ENCODE peak calls at places on chromosomes 13 and 19, in ten cellular contexts. Q, Y, R, T, M, O, H, K, Z and U are unnamed samples.

GRCh38 chr13:45718992-45719391 is 16.9 kb downstream of the CBY2 start:
- DNase-seq in H (no peak), Y (no peak), M (no peak), Q (no peak), R (no peak), T (peak; percentile 17), O (no peak), K (no peak), Z (no peak), U (no peak)

GRCh38 chr19:38250821-38251563 is 5.2 kb downstream of the PPP1R14A start:
- DNase-seq in H (no peak), R (peak; percentile 45), T (no peak), M (peak; percentile 81), K (no peak), Q (no peak), Y (peak; percentile 60), Z (peak; percentile 82), O (peak; percentile 89), U (no peak)

GRCh38 chr13:108375772-108376171 is 106.3 kb downstream of the TNFSF13B start:
- DNase-seq in M (no peak), K (no peak), H (no peak), T (no peak), O (no peak), Y (no peak), Z (no peak), Q (no peak), R (no peak), U (no peak)

GRCh38 chr19:35642798-35643254 is 1.3 kb downstream of the ETV2 start:
- DNase-seq in M (no peak), R (no peak), Q (no peak), T (no peak), O (no peak), Z (no peak), Y (no peak), H (no peak), K (no peak), U (no peak)

GRCh38 chr13:33207616-33207964 is 78.0 kb downstream of the STARD13 start:
- DNase-seq in Z (peak; percentile 74), Y (no peak), H (no peak), R (no peak), M (no peak), Q (no peak), T (peak; percentile 85), O (no peak), K (no peak), U (no peak)

GRCh38 chr13:21435710-21436151 is 23.4 kb downstream of the ZDHHC20 start:
- DNase-seq in O (peak; percentile 63), Q (peak; percentile 69), T (no peak), M (peak; percentile 63), H (no peak), Y (peak; percentile 68), Z (peak; percentile 71), R (peak; percentile 88), K (no peak), U (no peak)

GRCh38 chr13:51342706-51343105 is 3.2 kb downstream of the SERPINE3 start:
- DNase-seq in T (no peak), R (no peak), Q (no peak), M (no peak), Z (no peak), K (no peak), Y (no peak), O (no peak), H (no peak), U (no peak)

GRCh38 chr13:51976423-51976822 is 34.8 kb downstream of the ATP7B start:
- DNase-seq in Y (no peak), M (no peak), T (no peak), Q (no peak), O (no peak), K (no peak), H (no peak), Z (no peak), R (no peak), U (no peak)

GRCh38 chr19:30023330-30023729 is 81.3 kb downstream of the URI1 start:
- DNase-seq in O (no peak), R (no peak), Q (no peak), Y (no peak), T (no peak), H (no peak), K (no peak), M (no peak), Z (no peak), U (no peak)

GRCh38 chr13:31054632-31055031 is 107.1 kb downstream of the HSPH1 start:
- DNase-seq in Y (no peak), T (no peak), Q (no peak), R (no peak), M (no peak), Z (no peak), O (no peak), K (no peak), H (no peak), U (peak; percentile 38)

DNA sequence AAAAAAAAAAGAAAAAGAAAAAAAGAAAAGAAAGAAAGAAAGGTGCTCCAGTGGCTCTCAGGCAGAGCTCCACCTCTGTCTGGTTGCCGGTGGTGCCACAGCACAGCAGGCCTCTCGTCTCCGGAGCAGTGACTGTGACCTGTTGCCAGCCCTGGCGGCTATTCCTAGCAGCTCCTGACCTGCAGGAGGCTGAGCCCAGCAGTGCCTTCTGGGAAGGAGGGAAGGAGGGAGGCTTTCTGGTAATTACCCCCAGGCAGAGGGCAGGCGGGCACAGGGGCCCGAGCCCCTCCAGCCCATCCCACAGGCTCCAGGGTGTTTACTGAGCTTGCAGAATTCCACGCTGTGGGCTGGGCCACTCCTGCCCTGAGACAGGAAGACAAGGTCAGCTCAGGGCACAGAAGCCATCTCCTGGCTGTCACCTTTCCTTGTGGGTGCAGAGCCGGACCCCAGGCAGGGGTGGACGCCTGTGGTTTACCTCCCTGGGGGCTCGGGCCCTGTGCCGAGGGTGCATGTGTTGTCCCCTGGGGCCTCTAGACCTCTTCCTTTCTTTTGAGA is 77.9 kb downstream of the GNG7 start:
- DNase-seq in Z (peak; percentile 48), K (no peak), Q (no peak), R (peak; percentile 83), Y (peak; percentile 75), T (no peak), O (peak; percentile 60), H (peak; percentile 53), M (no peak), U (no peak)
- TF ChIP-seq POLR2AphosphoS5 in Z (no peak), K (no peak), Q (no peak), R (no peak), Y (no peak), T (peak; percentile 16), O (no peak), H (no peak), M (no peak), U (no peak)

GRCh38 chr13:92135509-92135908 is 737.1 kb downstream of the GPC5 start:
- DNase-seq in T (no peak), K (no peak), R (no peak), O (no peak), Y (no peak), H (no peak), Q (no peak), M (no peak), Z (no peak), U (no peak)
- TF ChIP-seq EP300 in T (no peak), K (no peak), R (no peak), O (no peak), Y (no peak), H (no peak), Q (no peak), M (no peak), Z (no peak), U (no peak)

GRCh38 chr19:54186351-54186750 is 3.0 kb downstream of the MBOAT7 start:
- DNase-seq in O (no peak), H (no peak), Y (no peak), Q (no peak), M (no peak), T (no peak), K (no peak), Z (no peak), R (no peak), U (no peak)

GRCh38 chr19:54180691-54181091 is 7.7 kb upstream of the TMC4 start:
- DNase-seq in K (no peak), Y (no peak), Z (no peak), H (no peak), O (no peak), M (no peak), T (no peak), R (no peak), Q (no peak), U (no peak)

GRCh38 chr19:54186934-54187381 is 2.4 kb downstream of the MBOAT7 start:
- DNase-seq in O (no peak), M (peak; percentile 90), Q (no peak), T (no peak), R (no peak), Z (no peak), Y (peak; percentile 59), H (no peak), K (no peak), U (no peak)

GRCh38 chr19:54179921-54180452 is 7.0 kb upstream of the TMC4 start:
- DNase-seq in R (no peak), K (peak; percentile 92), O (no peak), Z (peak; percentile 62), M (peak; percentile 79), Q (no peak), Y (peak; percentile 72), H (peak; percentile 66), T (no peak), U (no peak)

DNA sequence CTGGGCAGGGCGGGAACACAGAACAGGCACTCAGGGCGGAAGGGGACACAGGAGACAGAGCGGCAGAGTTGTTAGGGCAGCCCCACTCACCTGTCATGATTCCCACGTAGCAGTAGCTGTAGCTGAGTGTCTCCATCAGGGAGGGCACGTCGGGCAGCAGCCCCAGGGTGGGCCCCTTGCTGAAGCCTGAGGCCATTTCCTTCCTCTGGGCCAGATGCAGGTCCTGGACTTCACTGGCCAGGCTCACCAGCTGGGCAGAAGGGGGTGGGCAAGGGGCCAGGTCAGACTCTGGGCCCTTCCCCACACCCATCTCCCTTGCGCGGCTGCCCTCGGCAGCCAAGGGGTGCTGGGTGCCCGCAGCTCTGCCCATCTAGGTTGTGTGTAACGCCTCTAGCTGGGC is 5.9 kb downstream of the MBOAT7 start:
- DNase-seq in H (no peak), Y (no peak), M (no peak), Z (no peak), Q (no peak), O (no peak), K (no peak), T (no peak), R (no peak), U (no peak)
- TF ChIP-seq POLR2AphosphoS5 in H (no peak), Y (no peak), M (no peak), Z (no peak), Q (no peak), O (no peak), K (no peak), T (no peak), R (no peak), U (no peak)

DNA sequence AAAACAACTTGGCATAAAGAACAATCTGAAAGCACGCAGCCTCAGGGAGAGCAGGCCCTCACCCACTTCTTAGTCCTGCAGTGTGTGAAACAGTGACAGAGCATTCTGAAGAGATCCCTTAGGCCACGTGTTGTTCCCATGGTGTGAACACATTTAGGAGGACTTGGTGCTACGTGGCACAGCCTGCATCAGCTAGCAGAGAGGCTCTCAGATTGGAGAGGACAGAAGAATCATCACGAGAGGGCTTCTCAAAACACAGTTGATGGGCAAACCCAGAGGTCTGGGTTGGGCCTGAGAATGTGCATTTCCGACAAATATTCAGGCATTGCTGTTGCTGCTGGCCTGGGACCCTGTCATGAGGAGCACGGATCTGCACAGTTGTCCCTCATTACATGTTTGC is 26.1 kb upstream of the TFDP1 start:
- DNase-seq in M (no peak), T (peak; percentile 83), Y (peak; percentile 4), H (no peak), O (no peak), K (no peak), R (no peak), Q (no peak), Z (no peak), U (no peak)
- TF ChIP-seq EP300 in M (no peak), T (no peak), Y (no peak), H (no peak), O (no peak), K (no peak), R (no peak), Q (no peak), Z (no peak), U (no peak)